ENCODE peak calls at places on chromosomes 16 and 17, in ten cellular contexts. F is fibroblast of lung, C is HCT116, G is GM23248, X is pancreas, T is H9, M is sigmoid colon, K is psoas muscle, I is hepatocyte, P is stomach. Q is an unnamed sample. For H3K9me3, the result is how much of the 10 kb centered on the place peaks cover.

GRCh38 chr17:75244133-75244866 is 17.1 kb downstream of the GGA3 start:
- DNase-seq in F (no peak), C (no peak), G (no peak), X (no peak), T (no peak), M (no peak), K (no peak), I (no peak), P (no peak), Q (no peak)

GRCh38 chr16:876041-876335 is 75.5 kb upstream of the GNG13 start:
- DNase-seq in F (no peak), C (no peak), G (no peak), X (no peak), T (no peak), M (peak), K (peak), I (no peak), P (no peak), Q (no peak)

GRCh38 chr17:78805301-78805700 is 23.2 kb upstream of the CYTH1 start:
- DNase-seq in F (no peak), C (no peak), G (no peak), X (no peak), T (no peak), M (no peak), K (no peak), I (no peak), P (peak), Q (peak)

GRCh38 chr16:50368410-50369132 is at the start of gene BRD7:
- DNase-seq in F (peak), C (no peak), G (peak), X (peak), T (peak), M (no peak), K (peak), I (peak), P (peak), Q (peak)

GRCh38 chr17:67164298-67164697 is 80.7 kb downstream of the HELZ start:
- DNase-seq in F (peak), C (no peak), G (no peak), X (no peak), T (no peak), M (no peak), K (no peak), I (no peak), P (no peak), Q (no peak)

GRCh38 chr17:13031718-13032350 is 14.0 kb upstream of the ELAC2 start:
- DNase-seq in F (peak), C (peak), G (peak), X (peak), T (peak), M (peak), K (peak), I (peak), P (peak), Q (peak)

GRCh38 chr16:79912592-79913310 is 312.2 kb upstream of the MAF start:
- DNase-seq in F (no peak), C (no peak), G (no peak), X (no peak), T (no peak), M (no peak), K (no peak), I (no peak), P (no peak), Q (no peak)

GRCh38 chr17:72622661-72623433 is 469.6 kb downstream of the SLC39A11 start:
- DNase-seq in F (no peak), C (peak), G (no peak), X (no peak), T (no peak), M (no peak), K (no peak), I (no peak), P (no peak), Q (no peak)

GRCh38 chr17:3890082-3890892 is 2.6 kb downstream of the CAMKK1 start:
- DNase-seq in F (peak), C (peak), G (peak), X (peak), T (no peak), M (peak), K (peak), I (peak), P (peak), Q (no peak)

GRCh38 chr17:5702951-5703510 is 118.7 kb upstream of the NLRP1 start:
- DNase-seq in F (no peak), C (no peak), G (no peak), X (no peak), T (peak), M (no peak), K (no peak), I (no peak), P (no peak), Q (no peak)

GRCh38 chr17:81978901-81979298 is 1.5 kb downstream of the ASPSCR1 start:
- DNase-seq in F (no peak), C (no peak), G (no peak), X (no peak), T (no peak), M (no peak), K (no peak), I (no peak), P (peak), Q (peak)

GRCh38 chr16:14050297-14051027 is 20.7 kb upstream of the MRTFB start:
- DNase-seq in F (no peak), C (no peak), G (no peak), X (no peak), T (peak), M (no peak), K (no peak), I (peak), P (no peak), Q (peak)

GRCh38 chr17:17782425-17783120 is 54.2 kb downstream of the SREBF1 start:
- DNase-seq in F (no peak), C (no peak), G (peak), X (peak), T (peak), M (no peak), K (no peak), I (peak), P (peak), Q (peak)

GRCh38 chr16:86229866-86230656 is 280.3 kb upstream of the FOXF1 start:
- DNase-seq in F (no peak), C (no peak), G (no peak), X (no peak), T (no peak), M (peak), K (no peak), I (no peak), P (no peak), Q (no peak)

GRCh38 chr17:39631403-39631802 is 4.7 kb downstream of the PPP1R1B start:
- DNase-seq in F (no peak), C (no peak), G (no peak), X (peak), T (peak), M (no peak), K (no peak), I (no peak), P (no peak), Q (peak)

GRCh38 chr17:62921837-62922236 is 44.2 kb upstream of the TANC2 start:
- DNase-seq in F (no peak), C (no peak), G (no peak), X (no peak), T (no peak), M (no peak), K (no peak), I (no peak), P (no peak), Q (no peak)

GRCh38 chr16:5605404-5605803 is 507.8 kb upstream of the EEF2KMT start:
- DNase-seq in F (no peak), C (no peak), G (no peak), X (no peak), T (no peak), M (no peak), K (no peak), I (no peak), P (no peak), Q (no peak)

GRCh38 chr17:13939222-13939621 is 130.1 kb upstream of the COX10 start:
- DNase-seq in F (no peak), C (no peak), G (no peak), X (no peak), T (no peak), M (no peak), K (no peak), I (no peak), P (no peak), Q (no peak)

GRCh38 chr16:11601911-11602310 is 15.2 kb upstream of the LITAF start:
- DNase-seq in F (no peak), C (no peak), G (no peak), X (no peak), T (no peak), M (no peak), K (no peak), I (no peak), P (no peak), Q (no peak)

GRCh38 chr17:8223356-8224063 is 13.1 kb upstream of the AURKB start:
- DNase-seq in F (peak), C (no peak), G (peak), X (peak), T (peak), M (peak), K (peak), I (peak), P (peak), Q (peak)

GRCh38 chr17:77462553-77463497 is 322.1 kb downstream of the SEC14L1 start:
- DNase-seq in F (no peak), C (no peak), G (no peak), X (no peak), T (no peak), M (no peak), K (no peak), I (no peak), P (no peak), Q (no peak)

GRCh38 chr17:74917430-74917829 is 5.6 kb downstream of the USH1G start:
- DNase-seq in F (no peak), C (no peak), G (no peak), X (no peak), T (no peak), M (no peak), K (no peak), I (no peak), P (no peak), Q (no peak)

GRCh38 chr16:11133344-11133921 is 122.6 kb downstream of the SOCS1 start:
- DNase-seq in F (peak), C (peak), G (peak), X (peak), T (peak), M (peak), K (peak), I (peak), P (peak), Q (peak)

GRCh38 chr16:63629272-63629671 is 1492.6 kb downstream of the CDH11 start:
- DNase-seq in F (no peak), C (no peak), G (no peak), X (no peak), T (no peak), M (no peak), K (no peak), I (no peak), P (no peak), Q (no peak)

GRCh38 chr17:64240741-64241347 is 22.2 kb downstream of the TEX2 start:
- DNase-seq in F (peak), C (no peak), G (peak), X (no peak), T (no peak), M (peak), K (peak), I (peak), P (no peak), Q (no peak)

GRCh38 chr16:6446370-6446769 is 886.3 kb upstream of the RBFOX1 start:
- DNase-seq in F (no peak), C (no peak), G (no peak), X (no peak), T (no peak), M (no peak), K (no peak), I (no peak), P (no peak), Q (peak)

GRCh38 chr17:51601622-51602261 is 341.4 kb downstream of the UTP18 start:
- DNase-seq in F (no peak), C (no peak), G (no peak), X (no peak), T (no peak), M (no peak), K (no peak), I (no peak), P (no peak), Q (no peak)

GRCh38 chr17:63932008-63932561 is at the start of gene CD79B:
- DNase-seq in F (no peak), C (no peak), G (no peak), X (no peak), T (no peak), M (no peak), K (peak), I (no peak), P (no peak), Q (no peak)

GRCh38 chr17:83079766-83080616 is 582 bp downstream of the METRNL start:
- DNase-seq in F (no peak), C (no peak), G (peak), X (peak), T (no peak), M (no peak), K (no peak), I (peak), P (no peak), Q (no peak)

GRCh38 chr16:165218-165538 is 600 bp upstream of the HBM start:
- DNase-seq in F (no peak), C (no peak), G (no peak), X (no peak), T (peak), M (no peak), K (no peak), I (no peak), P (no peak), Q (no peak)

GRCh38 chr16:7083086-7083485 is 249.6 kb upstream of the RBFOX1 start:
- DNase-seq in F (no peak), C (no peak), G (no peak), X (no peak), T (no peak), M (no peak), K (no peak), I (no peak), P (no peak), Q (no peak)

GRCh38 chr16:87658564-87659225 is 56.4 kb downstream of the JPH3 start:
- DNase-seq in F (no peak), C (no peak), G (no peak), X (no peak), T (peak), M (no peak), K (no peak), I (peak), P (no peak), Q (no peak)

GRCh38 chr16:30923554-30924085 is at the start of gene FBXL19:
- DNase-seq in F (no peak), C (no peak), G (peak), X (peak), T (no peak), M (peak), K (peak), I (peak), P (no peak), Q (no peak)

GRCh38 chr16:87963400-87963799 is 12.2 kb downstream of the BANP start:
- DNase-seq in F (peak), C (no peak), G (peak), X (no peak), T (no peak), M (no peak), K (no peak), I (no peak), P (no peak), Q (no peak)

GRCh38 chr17:74379495-74380085 is 12.3 kb downstream of the GPR142 start:
- DNase-seq in F (peak), C (peak), G (peak), X (peak), T (peak), M (peak), K (peak), I (peak), P (peak), Q (peak)

GRCh38 chr16:72455743-72456659 is 284.0 kb upstream of the PMFBP1 start:
- DNase-seq in F (no peak), C (no peak), G (no peak), X (peak), T (no peak), M (no peak), K (no peak), I (peak), P (peak), Q (peak)

GRCh38 chr17:62064029-62064790 is 868 bp downstream of the MED13 start:
- DNase-seq in F (peak), C (no peak), G (peak), X (no peak), T (no peak), M (no peak), K (no peak), I (no peak), P (no peak), Q (peak)

GRCh38 chr16:53098526-53099317 is 43.9 kb downstream of the CHD9 start:
- DNase-seq in F (peak), C (no peak), G (peak), X (peak), T (peak), M (peak), K (peak), I (peak), P (peak), Q (peak)

GRCh38 chr17:55672585-55673501 is 49.8 kb downstream of the TMEM100 start:
- DNase-seq in F (peak), C (no peak), G (peak), X (no peak), T (no peak), M (peak), K (peak), I (no peak), P (no peak), Q (no peak)
- H3K27ac ChIP-seq in F (no peak), C (no peak), G (peak), X (no peak), T (no peak), M (peak), K (peak), I (no peak), P (no peak), Q (no peak)

DNA sequence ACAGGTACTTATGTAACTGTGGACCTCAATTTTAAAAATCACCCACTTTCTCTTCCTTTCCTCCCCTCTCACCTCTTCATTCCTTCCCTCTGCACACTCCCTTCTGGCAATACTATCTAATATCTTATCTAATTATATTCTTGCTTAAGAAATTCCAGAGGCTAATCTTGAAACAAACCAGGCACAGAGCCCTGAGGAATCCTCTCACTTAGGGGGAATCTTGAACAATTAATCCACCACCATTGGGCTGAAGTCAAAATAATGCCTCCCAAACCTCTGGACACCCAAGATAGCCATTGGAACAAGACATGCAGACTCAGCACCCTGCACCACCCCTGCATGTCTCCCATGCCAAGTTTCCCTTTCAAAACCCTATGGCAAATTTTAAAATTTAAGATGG is 1.0 kb upstream of the KRTAP4-6 start:
- DNase-seq in F (no peak), C (no peak), G (no peak), X (no peak), T (no peak), M (no peak), K (no peak), I (no peak), P (no peak), Q (no peak)
- H3K9me3 ChIP-seq in F (under half), C (under half), G (under half), X (under half), T (under half), M (under half), K (under half), I (under half), P (under half), Q (under half)

GRCh38 chr16:57648125-57648524 is 19.7 kb downstream of the ADGRG1 start:
- DNase-seq in F (no peak), C (no peak), G (no peak), X (no peak), T (no peak), M (no peak), K (no peak), I (no peak), P (no peak), Q (no peak)
- H3K27ac ChIP-seq in F (no peak), C (no peak), G (no peak), X (no peak), T (no peak), M (peak), K (peak), I (no peak), P (peak), Q (no peak)

GRCh38 chr17:21823643-21824042 is 131.3 kb downstream of the KCNJ18 start:
- DNase-seq in F (no peak), C (no peak), G (no peak), X (no peak), T (no peak), M (no peak), K (no peak), I (no peak), P (no peak), Q (no peak)
- H3K9me3 ChIP-seq in F (under half), C (under half), G (under half), X (under half), T (half or more), M (under half), K (under half), I (under half), P (under half), Q (under half)

DNA sequence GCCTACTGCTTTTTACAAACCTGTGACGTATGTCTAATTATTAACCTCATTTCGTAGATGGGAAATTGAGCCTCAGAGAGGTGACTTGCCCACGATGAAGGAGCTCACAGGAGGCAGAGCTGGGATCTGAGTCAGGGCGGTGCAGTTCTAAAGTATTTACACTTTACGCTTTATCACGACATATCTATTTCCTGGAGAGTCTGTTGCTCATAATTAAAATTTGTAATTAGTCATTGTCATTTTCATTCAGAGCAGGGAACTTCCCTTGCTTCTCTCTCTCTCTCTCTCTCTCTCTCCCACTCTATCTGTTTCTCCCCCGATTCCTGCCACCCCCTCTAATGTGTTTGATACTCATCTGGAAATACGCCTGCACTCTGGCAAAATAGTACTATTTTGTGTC is 5.9 kb downstream of the SLC5A11 start:
- DNase-seq in F (no peak), C (no peak), G (peak), X (no peak), T (no peak), M (no peak), K (no peak), I (no peak), P (no peak), Q (peak)
- H3K27ac ChIP-seq in F (no peak), C (no peak), G (no peak), X (no peak), T (no peak), M (no peak), K (no peak), I (no peak), P (no peak), Q (no peak)

Q was measured in small intestine.